ENCODE peak calls at places on chromosomes 2 and 18, in four cellular contexts. One of them, this sample, is unnamed.
A peak's percentile ranks its signal among the peaks of the same experiment; 100 is the strongest.

GRCh38 chr2:37589298-37589697 is 82.1 kb downstream of the CDC42EP3 start:
- DNase-seq in HepG2: no peak
- DNase-seq in transverse colon: no peak
- DNase-seq in GM12878: no peak
- DNase-seq in this sample: no peak

GRCh38 chr2:102253140-102253752 is 58.1 kb upstream of the IL1RL1 start:
- DNase-seq in transverse colon: no peak
- DNase-seq in GM12878: no peak
- DNase-seq in HepG2: no peak
- DNase-seq in this sample: no peak

GRCh38 chr2:69828913-69829242 is 582 bp upstream of the GMCL1 start:
- DNase-seq in GM12878: no peak
- DNase-seq in HepG2: no peak
- DNase-seq in transverse colon: no peak
- DNase-seq in this sample: no peak

GRCh38 chr2:183579686-183580085 is 455.4 kb downstream of the NUP35 start:
- DNase-seq in GM12878: no peak
- DNase-seq in HepG2: no peak
- DNase-seq in transverse colon: no peak
- DNase-seq in this sample: no peak

GRCh38 chr2:127884436-127884835 is 1.3 kb downstream of the AMMECR1L start:
- DNase-seq in GM12878: no peak
- DNase-seq in transverse colon: peak; percentile 14
- DNase-seq in HepG2: no peak
- DNase-seq in this sample: no peak

GRCh38 chr2:168945508-168945907 is 44.4 kb downstream of the G6PC2 start:
- DNase-seq in GM12878: no peak
- DNase-seq in HepG2: no peak
- DNase-seq in transverse colon: no peak
- DNase-seq in this sample: no peak

GRCh38 chr18:51278045-51278649 is 80.7 kb upstream of the MEX3C start:
- DNase-seq in HepG2: peak; percentile 47
- DNase-seq in GM12878: no peak
- DNase-seq in transverse colon: peak; percentile 21
- DNase-seq in this sample: no peak

GRCh38 chr2:60496976-60497375 is 56.5 kb downstream of the BCL11A start:
- DNase-seq in GM12878: no peak
- DNase-seq in transverse colon: no peak
- DNase-seq in HepG2: no peak
- DNase-seq in this sample: no peak

GRCh38 chr2:199302851-199303250 is 154.9 kb downstream of the SATB2 start:
- DNase-seq in GM12878: no peak
- DNase-seq in transverse colon: no peak
- DNase-seq in HepG2: no peak
- DNase-seq in this sample: no peak

GRCh38 chr2:138421315-138421970 is 80.1 kb upstream of the SPOPL start:
- DNase-seq in transverse colon: no peak
- DNase-seq in GM12878: no peak
- DNase-seq in HepG2: peak; percentile 85
- DNase-seq in this sample: no peak

GRCh38 chr2:105789745-105790466 is 45.2 kb downstream of the NCK2 start:
- DNase-seq in HepG2: no peak
- DNase-seq in transverse colon: peak; percentile 36
- DNase-seq in GM12878: peak; percentile 74
- DNase-seq in this sample: no peak

GRCh38 chr2:172397136-172397825 is 30.1 kb upstream of the ITGA6 start:
- DNase-seq in transverse colon: no peak
- DNase-seq in HepG2: no peak
- DNase-seq in GM12878: no peak
- DNase-seq in this sample: no peak

GRCh38 chr2:171837736-171838135 is 56.3 kb downstream of the SLC25A12 start:
- DNase-seq in GM12878: no peak
- DNase-seq in HepG2: peak; percentile 41
- DNase-seq in transverse colon: no peak
- DNase-seq in this sample: no peak

GRCh38 chr2:137888845-137889244 is 75.4 kb upstream of the HNMT start:
- DNase-seq in GM12878: no peak
- DNase-seq in HepG2: peak; percentile 63
- DNase-seq in transverse colon: peak; percentile 29
- DNase-seq in this sample: no peak

GRCh38 chr2:89850481-89850880 is 1159.0 kb downstream of the RPIA start:
- DNase-seq in transverse colon: no peak
- DNase-seq in HepG2: no peak
- DNase-seq in GM12878: no peak
- DNase-seq in this sample: no peak

GRCh38 chr2:178536037-178536436 is 55.8 kb downstream of the PLEKHA3 start:
- DNase-seq in transverse colon: no peak
- DNase-seq in GM12878: no peak
- DNase-seq in HepG2: no peak
- DNase-seq in this sample: no peak

GRCh38 chr2:130380096-130380934 is 24.5 kb downstream of the PTPN18 start:
- DNase-seq in transverse colon: no peak
- DNase-seq in HepG2: no peak
- DNase-seq in GM12878: no peak
- DNase-seq in this sample: peak; percentile 38

GRCh38 chr2:121596221-121597080 is 52.8 kb downstream of the CLASP1 start:
- DNase-seq in transverse colon: peak; percentile 11
- DNase-seq in GM12878: peak; percentile 60
- DNase-seq in HepG2: peak; percentile 67
- DNase-seq in this sample: no peak

GRCh38 chr2:108919571-108920373 is 69.2 kb downstream of the EDAR start:
- DNase-seq in HepG2: no peak
- DNase-seq in transverse colon: peak; percentile 1
- DNase-seq in GM12878: no peak
- DNase-seq in this sample: peak; percentile 40

GRCh38 chr2:241813080-241813805 is 4.2 kb downstream of the NEU4 start:
- DNase-seq in HepG2: no peak
- DNase-seq in transverse colon: peak; percentile 6
- DNase-seq in GM12878: no peak
- DNase-seq in this sample: peak; percentile 67

GRCh38 chr2:223008936-223009335 is 43.1 kb upstream of the KCNE4 start:
- DNase-seq in transverse colon: no peak
- DNase-seq in HepG2: no peak
- DNase-seq in GM12878: no peak
- DNase-seq in this sample: no peak

GRCh38 chr2:17543131-17543660 is 2.7 kb downstream of the VSNL1 start:
- DNase-seq in transverse colon: no peak
- DNase-seq in GM12878: no peak
- DNase-seq in HepG2: no peak
- DNase-seq in this sample: no peak

GRCh38 chr2:43391159-43391876 is 164.9 kb upstream of the ZFP36L2 start:
- DNase-seq in transverse colon: no peak
- DNase-seq in GM12878: no peak
- DNase-seq in HepG2: no peak
- DNase-seq in this sample: no peak

GRCh38 chr2:168515502-168515901 is 59.4 kb downstream of the CERS6 start:
- DNase-seq in HepG2: no peak
- DNase-seq in GM12878: no peak
- DNase-seq in transverse colon: no peak
- DNase-seq in this sample: no peak

GRCh38 chr2:122886479-122887130 is 1131.2 kb downstream of the TSN start:
- DNase-seq in transverse colon: no peak
- DNase-seq in GM12878: no peak
- DNase-seq in HepG2: no peak
- DNase-seq in this sample: no peak

GRCh38 chr18:12121175-12122095 is 27.8 kb downstream of the ANKRD62 start:
- DNase-seq in HepG2: peak; percentile 16
- DNase-seq in GM12878: no peak
- DNase-seq in transverse colon: no peak
- DNase-seq in this sample: no peak

GRCh38 chr2:57798346-57798745 is 248.3 kb upstream of the VRK2 start:
- DNase-seq in GM12878: no peak
- DNase-seq in HepG2: no peak
- DNase-seq in transverse colon: no peak
- DNase-seq in this sample: no peak

GRCh38 chr2:140183056-140183765 is 1403.0 kb upstream of the NXPH2 start:
- DNase-seq in transverse colon: no peak
- DNase-seq in HepG2: no peak
- DNase-seq in GM12878: no peak
- DNase-seq in this sample: no peak

GRCh38 chr2:169732075-169732474 is 1.6 kb upstream of the KLHL23 start:
- DNase-seq in transverse colon: no peak
- DNase-seq in HepG2: no peak
- DNase-seq in GM12878: no peak
- DNase-seq in this sample: no peak

GRCh38 chr2:241064008-241064801 is 37.9 kb downstream of the MTERF4 start:
- DNase-seq in transverse colon: peak; percentile 64
- DNase-seq in HepG2: no peak
- DNase-seq in GM12878: no peak
- DNase-seq in this sample: peak; percentile 51

GRCh38 chr2:189858301-189858700 is 74.1 kb downstream of the PMS1 start:
- DNase-seq in HepG2: no peak
- DNase-seq in transverse colon: no peak
- DNase-seq in GM12878: no peak
- DNase-seq in this sample: no peak

GRCh38 chr2:134301099-134301970 is 47.5 kb downstream of the MGAT5 start:
- DNase-seq in GM12878: no peak
- DNase-seq in transverse colon: no peak
- DNase-seq in HepG2: no peak
- DNase-seq in this sample: no peak

DNA sequence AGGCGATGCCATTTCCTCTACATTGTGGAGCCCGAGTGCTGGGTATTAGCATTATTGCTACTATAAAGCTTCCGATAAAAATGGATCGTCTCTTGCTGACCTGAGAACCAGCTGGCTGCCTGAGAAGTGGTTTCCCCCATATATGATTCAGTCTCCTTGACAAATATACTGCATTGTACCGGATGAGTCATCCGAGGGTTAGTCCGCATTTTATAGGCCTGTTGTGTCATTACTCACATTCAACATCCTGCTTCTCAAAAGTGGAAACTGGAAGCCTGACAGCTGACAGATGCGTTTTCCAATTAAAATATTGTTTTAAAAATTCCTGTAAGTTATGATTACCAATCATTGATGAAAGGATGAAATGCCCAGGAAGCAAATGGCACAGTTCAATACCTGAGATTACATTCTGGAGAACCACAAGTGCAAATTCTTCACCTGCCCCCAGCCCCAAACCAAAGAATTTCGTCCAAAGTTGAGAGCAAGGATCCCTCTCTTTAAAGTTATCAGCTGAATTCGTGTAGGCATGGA is 65.7 kb downstream of the SPRED2 start:
- DNase-seq in HepG2: peak; percentile 77
- DNase-seq in GM12878: peak; percentile 11
- DNase-seq in transverse colon: peak; percentile 69
- DNase-seq in this sample: no peak
- TF ChIP-seq POLR2AphosphoS5 in HepG2: no peak
- TF ChIP-seq POLR2AphosphoS5 in GM12878: no peak
- TF ChIP-seq POLR2AphosphoS5 in transverse colon: peak; percentile 81
- TF ChIP-seq POLR2AphosphoS5 in this sample: peak; percentile 22

GRCh38 chr2:205717999-205718398 is 35.7 kb downstream of the NRP2 start:
- DNase-seq in transverse colon: no peak
- DNase-seq in GM12878: no peak
- DNase-seq in HepG2: no peak
- DNase-seq in this sample: no peak
- TF ChIP-seq POLR2AphosphoS5 in transverse colon: no peak
- TF ChIP-seq POLR2AphosphoS5 in GM12878: no peak
- TF ChIP-seq POLR2AphosphoS5 in HepG2: no peak
- TF ChIP-seq POLR2AphosphoS5 in this sample: peak; percentile 53

DNA sequence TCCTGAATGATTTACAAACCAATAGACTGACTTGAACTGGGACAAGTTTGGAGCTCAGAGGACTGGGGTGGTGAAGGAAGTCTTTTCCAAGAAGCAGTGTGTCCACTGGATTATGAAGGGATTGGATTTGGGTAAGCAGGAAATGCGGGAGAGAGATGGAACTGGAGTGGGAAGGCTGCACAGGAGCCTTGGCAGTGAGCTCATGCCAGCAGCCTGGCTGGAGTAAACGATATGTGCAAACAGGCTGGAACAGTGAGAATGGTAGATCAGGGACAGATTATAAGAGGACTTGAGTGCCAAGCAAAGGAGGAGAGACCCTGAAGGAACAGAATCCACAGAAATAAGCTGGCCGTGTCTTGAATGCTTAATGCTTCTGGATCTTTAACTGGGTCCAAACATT is 121.9 kb upstream of the GATA6 start:
- DNase-seq in GM12878: no peak
- DNase-seq in transverse colon: no peak
- DNase-seq in HepG2: no peak
- DNase-seq in this sample: no peak
- TF ChIP-seq POLR2AphosphoS5 in GM12878: no peak
- TF ChIP-seq POLR2AphosphoS5 in transverse colon: no peak
- TF ChIP-seq POLR2AphosphoS5 in HepG2: no peak
- TF ChIP-seq POLR2AphosphoS5 in this sample: no peak

GRCh38 chr18:7890078-7890477 is 323.0 kb downstream of the PTPRM start:
- DNase-seq in HepG2: no peak
- DNase-seq in transverse colon: no peak
- DNase-seq in GM12878: no peak
- DNase-seq in this sample: no peak
- TF ChIP-seq POLR2AphosphoS5 in HepG2: no peak
- TF ChIP-seq POLR2AphosphoS5 in transverse colon: no peak
- TF ChIP-seq POLR2AphosphoS5 in GM12878: no peak
- TF ChIP-seq POLR2AphosphoS5 in this sample: peak; percentile 38